ENCODE peak calls at places on chromosome 2, in eight cellular contexts. F, D, T, G, R, U, J and M are unnamed samples.

GRCh38 chr2:147275943-147276342 is 568.9 kb upstream of the ACVR2A start:
- DNase-seq in F (no peak), D (no peak), T (no peak), G (no peak), R (no peak), U (no peak), J (no peak), M (no peak)

GRCh38 chr2:189421644-189422043 is 19.6 kb upstream of the WDR75 start:
- DNase-seq in F (peak; percentile 85), D (no peak), T (no peak), G (no peak), R (peak; percentile 90), U (no peak), J (no peak), M (no peak)

GRCh38 chr2:68357608-68358337 is 7.3 kb upstream of the PLEK start:
- DNase-seq in F (peak; percentile 6), D (no peak), T (no peak), G (peak; percentile 18), R (peak; percentile 21), U (no peak), J (peak; percentile 73), M (no peak)

GRCh38 chr2:102226612-102227351 is 40.0 kb downstream of the IL1RL2 start:
- DNase-seq in F (no peak), D (no peak), T (no peak), G (no peak), R (no peak), U (no peak), J (no peak), M (no peak)

GRCh38 chr2:163649080-163649479 is 86.7 kb downstream of the FIGN start:
- DNase-seq in F (no peak), D (no peak), T (no peak), G (no peak), R (peak; percentile 17), U (no peak), J (no peak), M (no peak)

GRCh38 chr2:231713738-231714638 is 5.7 kb downstream of the PTMA start:
- DNase-seq in F (peak; percentile 74), D (peak; percentile 92), T (peak; percentile 93), G (peak; percentile 90), R (peak; percentile 84), U (peak; percentile 90), J (peak; percentile 97), M (peak; percentile 89)

GRCh38 chr2:53268626-53269025 is 499.0 kb upstream of the CHAC2 start:
- DNase-seq in F (no peak), D (no peak), T (no peak), G (no peak), R (no peak), U (no peak), J (no peak), M (no peak)

GRCh38 chr2:96404446-96405373 is 69.1 kb downstream of the NCAPH start:
- DNase-seq in F (no peak), D (no peak), T (no peak), G (no peak), R (no peak), U (no peak), J (peak; percentile 43), M (no peak)

GRCh38 chr2:37417321-37417720 is 72.9 kb downstream of the QPCT start:
- DNase-seq in F (peak; percentile 65), D (no peak), T (no peak), G (no peak), R (peak; percentile 72), U (no peak), J (no peak), M (no peak)

GRCh38 chr2:120684225-120684624 is 51.4 kb upstream of the GLI2 start:
- DNase-seq in F (peak; percentile 29), D (no peak), T (no peak), G (no peak), R (peak; percentile 39), U (no peak), J (no peak), M (no peak)

GRCh38 chr2:182522428-182522896 is 95.6 kb upstream of the PDE1A start:
- DNase-seq in F (peak; percentile 73), D (no peak), T (no peak), G (no peak), R (peak; percentile 76), U (no peak), J (no peak), M (no peak)

GRCh38 chr2:72526623-72527022 is 299.2 kb downstream of the EXOC6B start:
- DNase-seq in F (no peak), D (no peak), T (no peak), G (no peak), R (no peak), U (no peak), J (no peak), M (no peak)

GRCh38 chr2:209702775-209703174 is 68.9 kb upstream of the UNC80 start:
- DNase-seq in F (no peak), D (no peak), T (no peak), G (no peak), R (no peak), U (no peak), J (no peak), M (no peak)

GRCh38 chr2:111169924-111170323 is 49.2 kb downstream of the BCL2L11 start:
- DNase-seq in F (no peak), D (no peak), T (no peak), G (no peak), R (no peak), U (no peak), J (no peak), M (no peak)

GRCh38 chr2:232362174-232362913 is 16.2 kb upstream of the ALPP start:
- DNase-seq in F (no peak), D (peak; percentile 14), T (no peak), G (no peak), R (no peak), U (no peak), J (no peak), M (no peak)

GRCh38 chr2:196613302-196613701 is 26.2 kb upstream of the CCDC150 start:
- DNase-seq in F (no peak), D (no peak), T (no peak), G (no peak), R (no peak), U (no peak), J (no peak), M (no peak)

GRCh38 chr2:37877457-37878315 is 47.4 kb upstream of the RMDN2 start:
- DNase-seq in F (peak; percentile 32), D (no peak), T (no peak), G (peak; percentile 62), R (peak; percentile 45), U (no peak), J (no peak), M (peak; percentile 49)

GRCh38 chr2:151902829-151903228 is 74.6 kb upstream of the ARL5A start:
- DNase-seq in F (no peak), D (no peak), T (no peak), G (no peak), R (no peak), U (no peak), J (no peak), M (no peak)

GRCh38 chr2:9813312-9814128 is 29.8 kb upstream of the TAF1B start:
- DNase-seq in F (no peak), D (peak; percentile 69), T (peak; percentile 70), G (peak; percentile 65), R (peak; percentile 38), U (peak; percentile 55), J (peak; percentile 86), M (peak; percentile 60)

GRCh38 chr2:52395912-52396311 is 1364.0 kb upstream of the NRXN1 start:
- DNase-seq in F (peak; percentile 56), D (no peak), T (no peak), G (no peak), R (peak; percentile 66), U (no peak), J (no peak), M (no peak)

GRCh38 chr2:170818294-170819104 is 1.8 kb downstream of the GAD1 start:
- DNase-seq in F (no peak), D (no peak), T (no peak), G (no peak), R (no peak), U (no peak), J (no peak), M (no peak)
- H3K27ac ChIP-seq in F (no peak overlapping the region), D (no peak overlapping the region), T (no peak overlapping the region), G (no peak overlapping the region), R (no peak overlapping the region), U (no peak overlapping the region), J (no peak overlapping the region), M (no peak overlapping the region)

GRCh38 chr2:237359894-237360780 is 53.8 kb downstream of the COL6A3 start:
- DNase-seq in F (no peak), D (no peak), T (no peak), G (no peak), R (no peak), U (no peak), J (no peak), M (no peak)
- H3K36me3 ChIP-seq in F (peaks cover 61% of the 10 kb centered on the region), D (no peaks in the 10 kb centered on the region), T (no peaks in the 10 kb centered on the region), G (no peaks in the 10 kb centered on the region), R (peaks cover 67% of the 10 kb centered on the region), U (no peaks in the 10 kb centered on the region), J (no peaks in the 10 kb centered on the region), M (no peaks in the 10 kb centered on the region)

GRCh38 chr2:136022747-136023146 is 37.3 kb upstream of the DARS1 start:
- DNase-seq in F (no peak), D (no peak), T (no peak), G (no peak), R (no peak), U (no peak), J (no peak), M (no peak)

GRCh38 chr2:136024616-136025015 is 39.2 kb upstream of the DARS1 start:
- DNase-seq in F (peak; percentile 82), D (no peak), T (no peak), G (no peak), R (peak; percentile 84), U (no peak), J (no peak), M (no peak)

GRCh38 chr2:136023416-136023815 is 38.0 kb upstream of the DARS1 start:
- DNase-seq in F (no peak), D (no peak), T (no peak), G (no peak), R (no peak), U (no peak), J (no peak), M (no peak)

GRCh38 chr2:136024185-136024584 is 38.8 kb upstream of the DARS1 start:
- DNase-seq in F (no peak), D (no peak), T (no peak), G (no peak), R (no peak), U (no peak), J (no peak), M (no peak)

GRCh38 chr2:136025057-136025973 is 39.9 kb upstream of the DARS1 start:
- DNase-seq in F (peak; percentile 78), D (peak; percentile 62), T (peak; percentile 17), G (peak; percentile 68), R (peak; percentile 86), U (peak; percentile 54), J (peak; percentile 89), M (peak; percentile 12)
- H3K27ac ChIP-seq in F (peak overlapping the region; percentile 87), D (no peak overlapping the region), T (no peak overlapping the region), G (no peak overlapping the region), R (no peak overlapping the region), U (no peak overlapping the region), J (no peak overlapping the region), M (no peak overlapping the region)

DNA sequence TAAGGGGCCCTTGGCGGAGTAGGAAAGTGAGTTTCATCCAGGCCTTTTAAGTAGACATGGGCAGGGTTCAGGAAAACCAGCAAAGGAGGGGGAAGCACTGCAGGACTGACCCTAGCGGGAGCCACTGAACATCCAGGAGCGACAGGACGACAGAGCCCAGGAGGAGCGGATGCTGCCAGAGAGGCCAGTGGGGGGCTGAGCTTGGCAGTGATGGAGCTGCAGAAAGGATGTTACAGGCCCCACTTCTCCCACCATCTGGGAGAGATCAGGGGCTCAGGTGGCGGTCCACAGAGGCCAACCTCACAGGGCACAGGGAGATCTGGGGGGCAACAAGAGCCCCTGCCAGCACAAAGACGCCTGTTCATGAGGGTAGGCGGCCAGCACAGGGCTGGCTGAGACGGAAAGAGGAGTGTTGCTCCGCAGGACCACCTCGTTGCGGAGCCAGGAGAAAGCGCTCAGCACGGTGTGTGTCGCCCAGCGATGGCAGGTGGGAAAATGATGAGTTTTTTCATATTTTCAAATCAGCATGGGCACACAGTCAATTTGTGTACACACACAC is 63.4 kb downstream of the NDUFA10 start:
- DNase-seq in F (no peak), D (no peak), T (no peak), G (no peak), R (no peak), U (no peak), J (no peak), M (no peak)
- H3K36me3 ChIP-seq in F (peaks cover 2% of the 10 kb centered on the region), D (no peaks in the 10 kb centered on the region), T (peaks cover 20% of the 10 kb centered on the region), G (peaks cover 46% of the 10 kb centered on the region), R (peaks cover 5% of the 10 kb centered on the region), U (no peaks in the 10 kb centered on the region), J (peaks cover 20% of the 10 kb centered on the region), M (peaks cover 34% of the 10 kb centered on the region)